ENCODE peak calls at places on chromosomes 11 and 22, in six cellular contexts. One of them, this sample, is unnamed.

GRCh38 chr11:19349340-19350025 is 108.7 kb upstream of the E2F8 start:
- DNase-seq in thoracic aorta: no peak
- DNase-seq in left ventricle myocardium inferior: no peak
- DNase-seq in fibroblast of pulmonary artery: peak
- DNase-seq in astrocyte of the cerebellum: peak
- DNase-seq in HCT116: no peak
- DNase-seq in this sample: no peak

GRCh38 chr22:46844606-46845210 is 82.3 kb downstream of the TBC1D22A start:
- DNase-seq in thoracic aorta: no peak
- DNase-seq in left ventricle myocardium inferior: no peak
- DNase-seq in fibroblast of pulmonary artery: no peak
- DNase-seq in astrocyte of the cerebellum: no peak
- DNase-seq in HCT116: no peak
- DNase-seq in this sample: no peak

GRCh38 chr22:46079861-46080821 is 70.2 kb upstream of the PPARA start:
- DNase-seq in thoracic aorta: peak
- DNase-seq in left ventricle myocardium inferior: peak
- DNase-seq in fibroblast of pulmonary artery: no peak
- DNase-seq in astrocyte of the cerebellum: no peak
- DNase-seq in HCT116: no peak
- DNase-seq in this sample: peak

GRCh38 chr22:49738566-49738965 is 89.1 kb downstream of the BRD1 start:
- DNase-seq in thoracic aorta: no peak
- DNase-seq in left ventricle myocardium inferior: no peak
- DNase-seq in fibroblast of pulmonary artery: no peak
- DNase-seq in astrocyte of the cerebellum: no peak
- DNase-seq in HCT116: no peak
- DNase-seq in this sample: peak

GRCh38 chr11:32594272-32594671 is 10.6 kb downstream of the EIF3M start:
- DNase-seq in thoracic aorta: no peak
- DNase-seq in left ventricle myocardium inferior: no peak
- DNase-seq in fibroblast of pulmonary artery: no peak
- DNase-seq in astrocyte of the cerebellum: no peak
- DNase-seq in HCT116: no peak
- DNase-seq in this sample: no peak

GRCh38 chr11:28878025-28878424 is 769.8 kb downstream of the METTL15 start:
- DNase-seq in thoracic aorta: no peak
- DNase-seq in left ventricle myocardium inferior: no peak
- DNase-seq in fibroblast of pulmonary artery: peak
- DNase-seq in astrocyte of the cerebellum: no peak
- DNase-seq in HCT116: no peak
- DNase-seq in this sample: no peak

GRCh38 chr11:119091966-119092879 is 7.5 kb downstream of the HMBS start:
- DNase-seq in thoracic aorta: no peak
- DNase-seq in left ventricle myocardium inferior: no peak
- DNase-seq in fibroblast of pulmonary artery: no peak
- DNase-seq in astrocyte of the cerebellum: no peak
- DNase-seq in HCT116: no peak
- DNase-seq in this sample: no peak

GRCh38 chr11:131807876-131808275 is 437.5 kb downstream of the NTM start:
- DNase-seq in thoracic aorta: no peak
- DNase-seq in left ventricle myocardium inferior: no peak
- DNase-seq in fibroblast of pulmonary artery: no peak
- DNase-seq in astrocyte of the cerebellum: no peak
- DNase-seq in HCT116: no peak
- DNase-seq in this sample: no peak

GRCh38 chr11:75982309-75982708 is 167.3 kb downstream of the UVRAG start:
- DNase-seq in thoracic aorta: no peak
- DNase-seq in left ventricle myocardium inferior: no peak
- DNase-seq in fibroblast of pulmonary artery: no peak
- DNase-seq in astrocyte of the cerebellum: no peak
- DNase-seq in HCT116: no peak
- DNase-seq in this sample: no peak

GRCh38 chr11:111910637-111911562 is 670 bp downstream of the CRYAB start:
- DNase-seq in thoracic aorta: no peak
- DNase-seq in left ventricle myocardium inferior: peak
- DNase-seq in fibroblast of pulmonary artery: no peak
- DNase-seq in astrocyte of the cerebellum: no peak
- DNase-seq in HCT116: no peak
- DNase-seq in this sample: no peak

GRCh38 chr11:65776196-65776595 is 4.6 kb downstream of the AP5B1 start:
- DNase-seq in thoracic aorta: no peak
- DNase-seq in left ventricle myocardium inferior: no peak
- DNase-seq in fibroblast of pulmonary artery: peak
- DNase-seq in astrocyte of the cerebellum: no peak
- DNase-seq in HCT116: no peak
- DNase-seq in this sample: no peak

GRCh38 chr11:100630898-100631297 is 56.2 kb upstream of the ARHGAP42 start:
- DNase-seq in thoracic aorta: no peak
- DNase-seq in left ventricle myocardium inferior: no peak
- DNase-seq in fibroblast of pulmonary artery: peak
- DNase-seq in astrocyte of the cerebellum: no peak
- DNase-seq in HCT116: no peak
- DNase-seq in this sample: no peak

GRCh38 chr11:45158210-45158644 is 11.8 kb downstream of the PRDM11 start:
- DNase-seq in thoracic aorta: no peak
- DNase-seq in left ventricle myocardium inferior: no peak
- DNase-seq in fibroblast of pulmonary artery: peak
- DNase-seq in astrocyte of the cerebellum: no peak
- DNase-seq in HCT116: no peak
- DNase-seq in this sample: no peak

GRCh38 chr11:126360049-126360446 is 4.6 kb downstream of the ST3GAL4 start:
- DNase-seq in thoracic aorta: no peak
- DNase-seq in left ventricle myocardium inferior: no peak
- DNase-seq in fibroblast of pulmonary artery: no peak
- DNase-seq in astrocyte of the cerebellum: no peak
- DNase-seq in HCT116: no peak
- DNase-seq in this sample: no peak

GRCh38 chr22:22870577-22871398 is 16.8 kb upstream of the IGLL5 start:
- DNase-seq in thoracic aorta: no peak
- DNase-seq in left ventricle myocardium inferior: no peak
- DNase-seq in fibroblast of pulmonary artery: no peak
- DNase-seq in astrocyte of the cerebellum: no peak
- DNase-seq in HCT116: no peak
- DNase-seq in this sample: no peak

GRCh38 chr11:74672956-74673895 is 58.0 kb downstream of the CHRDL2 start:
- DNase-seq in thoracic aorta: peak
- DNase-seq in left ventricle myocardium inferior: peak
- DNase-seq in fibroblast of pulmonary artery: peak
- DNase-seq in astrocyte of the cerebellum: peak
- DNase-seq in HCT116: no peak
- DNase-seq in this sample: peak

GRCh38 chr11:109048098-109048497 is 373.9 kb upstream of the C11orf87 start:
- DNase-seq in thoracic aorta: no peak
- DNase-seq in left ventricle myocardium inferior: no peak
- DNase-seq in fibroblast of pulmonary artery: no peak
- DNase-seq in astrocyte of the cerebellum: no peak
- DNase-seq in HCT116: no peak
- DNase-seq in this sample: no peak

GRCh38 chr22:29383740-29384139 is 4.6 kb downstream of the AP1B1 start:
- DNase-seq in thoracic aorta: no peak
- DNase-seq in left ventricle myocardium inferior: no peak
- DNase-seq in fibroblast of pulmonary artery: no peak
- DNase-seq in astrocyte of the cerebellum: no peak
- DNase-seq in HCT116: no peak
- DNase-seq in this sample: no peak

GRCh38 chr11:120172921-120173705 is 35.2 kb upstream of the TRIM29 start:
- DNase-seq in thoracic aorta: no peak
- DNase-seq in left ventricle myocardium inferior: no peak
- DNase-seq in fibroblast of pulmonary artery: no peak
- DNase-seq in astrocyte of the cerebellum: no peak
- DNase-seq in HCT116: no peak
- DNase-seq in this sample: no peak

GRCh38 chr11:22337571-22338464 is at the start of gene SLC17A6:
- DNase-seq in thoracic aorta: no peak
- DNase-seq in left ventricle myocardium inferior: no peak
- DNase-seq in fibroblast of pulmonary artery: peak
- DNase-seq in astrocyte of the cerebellum: peak
- DNase-seq in HCT116: no peak
- DNase-seq in this sample: no peak

GRCh38 chr11:93197383-93198220 is at the start of gene SLC36A4:
- DNase-seq in thoracic aorta: peak
- DNase-seq in left ventricle myocardium inferior: peak
- DNase-seq in fibroblast of pulmonary artery: peak
- DNase-seq in astrocyte of the cerebellum: peak
- DNase-seq in HCT116: peak
- DNase-seq in this sample: peak

GRCh38 chr11:116647305-116648080 is 125.3 kb downstream of the BUD13 start:
- DNase-seq in thoracic aorta: no peak
- DNase-seq in left ventricle myocardium inferior: no peak
- DNase-seq in fibroblast of pulmonary artery: no peak
- DNase-seq in astrocyte of the cerebellum: no peak
- DNase-seq in HCT116: no peak
- DNase-seq in this sample: no peak

GRCh38 chr11:78350101-78350645 is 67.4 kb downstream of the GAB2 start:
- DNase-seq in thoracic aorta: no peak
- DNase-seq in left ventricle myocardium inferior: no peak
- DNase-seq in fibroblast of pulmonary artery: peak
- DNase-seq in astrocyte of the cerebellum: no peak
- DNase-seq in HCT116: no peak
- DNase-seq in this sample: no peak

GRCh38 chr11:133418218-133418617 is 114.1 kb downstream of the OPCML start:
- DNase-seq in thoracic aorta: no peak
- DNase-seq in left ventricle myocardium inferior: no peak
- DNase-seq in fibroblast of pulmonary artery: no peak
- DNase-seq in astrocyte of the cerebellum: no peak
- DNase-seq in HCT116: no peak
- DNase-seq in this sample: no peak

GRCh38 chr11:26960265-26960664 is 33.6 kb upstream of the FIBIN start:
- DNase-seq in thoracic aorta: no peak
- DNase-seq in left ventricle myocardium inferior: no peak
- DNase-seq in fibroblast of pulmonary artery: peak
- DNase-seq in astrocyte of the cerebellum: no peak
- DNase-seq in HCT116: no peak
- DNase-seq in this sample: no peak

GRCh38 chr22:40975346-40975745 is 24.2 kb downstream of the RBX1 start:
- DNase-seq in thoracic aorta: no peak
- DNase-seq in left ventricle myocardium inferior: no peak
- DNase-seq in fibroblast of pulmonary artery: no peak
- DNase-seq in astrocyte of the cerebellum: no peak
- DNase-seq in HCT116: no peak
- DNase-seq in this sample: no peak

GRCh38 chr11:125429174-125429707 is 66.8 kb downstream of the FEZ1 start:
- DNase-seq in thoracic aorta: no peak
- DNase-seq in left ventricle myocardium inferior: peak
- DNase-seq in fibroblast of pulmonary artery: peak
- DNase-seq in astrocyte of the cerebellum: peak
- DNase-seq in HCT116: peak
- DNase-seq in this sample: no peak

DNA sequence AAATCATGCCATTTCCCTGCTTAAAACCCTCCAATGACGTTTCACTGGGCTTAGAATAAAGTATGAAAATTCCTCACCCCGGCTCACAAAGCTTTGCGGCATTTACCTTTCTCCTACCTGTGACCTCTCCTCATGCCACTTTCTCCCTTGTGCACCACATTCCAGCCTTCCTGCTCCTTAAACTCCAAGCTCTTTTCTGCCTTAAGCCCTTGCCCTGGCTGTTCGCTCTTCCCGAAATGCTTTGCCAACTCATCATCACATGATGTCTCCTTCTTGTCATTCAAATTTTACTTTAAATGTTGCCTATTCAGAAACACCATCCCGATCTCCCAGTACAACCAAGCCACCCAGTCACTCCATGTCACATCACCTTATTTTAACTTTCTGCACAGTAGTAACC is 2.0 kb downstream of the PLEKHA7 start:
- DNase-seq in thoracic aorta: no peak
- DNase-seq in left ventricle myocardium inferior: no peak
- DNase-seq in fibroblast of pulmonary artery: no peak
- DNase-seq in astrocyte of the cerebellum: no peak
- DNase-seq in HCT116: no peak
- DNase-seq in this sample: no peak
- H3K4me3 ChIP-seq in thoracic aorta: no peak
- H3K4me3 ChIP-seq in left ventricle myocardium inferior: no peak
- H3K4me3 ChIP-seq in fibroblast of pulmonary artery: no peak
- H3K4me3 ChIP-seq in astrocyte of the cerebellum: no peak
- H3K4me3 ChIP-seq in HCT116: no peak
- H3K4me3 ChIP-seq in this sample: peak

GRCh38 chr11:12288934-12289666 is 88.3 kb upstream of the PARVA start:
- DNase-seq in thoracic aorta: no peak
- DNase-seq in left ventricle myocardium inferior: no peak
- DNase-seq in fibroblast of pulmonary artery: no peak
- DNase-seq in astrocyte of the cerebellum: no peak
- DNase-seq in HCT116: no peak
- DNase-seq in this sample: no peak
- TF ChIP-seq CTCF in thoracic aorta: no peak
- TF ChIP-seq CTCF in left ventricle myocardium inferior: no peak
- TF ChIP-seq CTCF in fibroblast of pulmonary artery: no peak
- TF ChIP-seq CTCF in astrocyte of the cerebellum: peak
- TF ChIP-seq CTCF in HCT116: no peak
- TF ChIP-seq CTCF in this sample: no peak

DNA sequence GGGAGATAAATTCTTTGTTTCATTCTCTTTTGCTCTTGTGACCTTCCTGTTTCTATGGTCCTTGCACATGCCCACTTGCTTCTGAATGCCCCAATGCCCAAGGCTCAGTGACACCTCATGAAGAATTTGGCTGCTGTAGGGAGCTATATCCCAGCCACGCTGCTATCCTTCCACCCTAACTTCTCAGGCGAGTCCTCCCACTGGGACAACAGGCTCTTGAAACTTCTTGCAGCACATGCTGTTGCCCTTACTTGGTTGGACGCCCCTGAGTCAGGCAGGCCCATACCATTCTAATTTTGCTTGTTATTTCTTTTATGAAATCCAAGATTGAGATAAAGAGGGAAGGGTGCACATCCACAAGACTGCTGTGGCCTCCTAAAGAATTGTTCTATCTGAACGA is 57.6 kb upstream of the BLID start:
- DNase-seq in thoracic aorta: no peak
- DNase-seq in left ventricle myocardium inferior: no peak
- DNase-seq in fibroblast of pulmonary artery: no peak
- DNase-seq in astrocyte of the cerebellum: no peak
- DNase-seq in HCT116: no peak
- DNase-seq in this sample: no peak
- H3K4me3 ChIP-seq in thoracic aorta: peak
- H3K4me3 ChIP-seq in left ventricle myocardium inferior: no peak
- H3K4me3 ChIP-seq in fibroblast of pulmonary artery: no peak
- H3K4me3 ChIP-seq in astrocyte of the cerebellum: no peak
- H3K4me3 ChIP-seq in HCT116: no peak
- H3K4me3 ChIP-seq in this sample: no peak

GRCh38 chr11:73598719-73599379 is 937 bp upstream of the FAM168A start:
- DNase-seq in thoracic aorta: no peak
- DNase-seq in left ventricle myocardium inferior: no peak
- DNase-seq in fibroblast of pulmonary artery: no peak
- DNase-seq in astrocyte of the cerebellum: no peak
- DNase-seq in HCT116: no peak
- DNase-seq in this sample: no peak

GRCh38 chr11:73596547-73596946 is 1.4 kb downstream of the FAM168A start:
- DNase-seq in thoracic aorta: no peak
- DNase-seq in left ventricle myocardium inferior: no peak
- DNase-seq in fibroblast of pulmonary artery: no peak
- DNase-seq in astrocyte of the cerebellum: no peak
- DNase-seq in HCT116: no peak
- DNase-seq in this sample: no peak

GRCh38 chr11:73592640-73593039 is 5.3 kb downstream of the FAM168A start:
- DNase-seq in thoracic aorta: no peak
- DNase-seq in left ventricle myocardium inferior: no peak
- DNase-seq in fibroblast of pulmonary artery: no peak
- DNase-seq in astrocyte of the cerebellum: no peak
- DNase-seq in HCT116: no peak
- DNase-seq in this sample: no peak

GRCh38 chr11:73597340-73597955 is 464 bp downstream of the FAM168A start:
- DNase-seq in thoracic aorta: peak
- DNase-seq in left ventricle myocardium inferior: no peak
- DNase-seq in fibroblast of pulmonary artery: no peak
- DNase-seq in astrocyte of the cerebellum: no peak
- DNase-seq in HCT116: no peak
- DNase-seq in this sample: no peak

GRCh38 chr11:73597956-73598718 is at the start of gene FAM168A:
- DNase-seq in thoracic aorta: peak
- DNase-seq in left ventricle myocardium inferior: peak
- DNase-seq in fibroblast of pulmonary artery: peak
- DNase-seq in astrocyte of the cerebellum: peak
- DNase-seq in HCT116: peak
- DNase-seq in this sample: peak
- TF ChIP-seq CTCF in thoracic aorta: peak
- TF ChIP-seq CTCF in left ventricle myocardium inferior: peak
- TF ChIP-seq CTCF in fibroblast of pulmonary artery: no peak
- TF ChIP-seq CTCF in astrocyte of the cerebellum: no peak
- TF ChIP-seq CTCF in HCT116: no peak
- TF ChIP-seq CTCF in this sample: no peak

This sample was measured in left lung.